ENCODE peak calls at places on chromosomes 12 and 14, in four cellular contexts. Q is iPS-NIHi11, E is GM04503, K is H7. A is an unnamed sample.

GRCh38 chr14:62743118-62743517 is 302.1 kb downstream of the KCNH5 start:
- DNase-seq in K (no peak), Q (no peak), E (no peak), A (no peak)

GRCh38 chr14:103422981-103423600 is 37.9 kb downstream of the MARK3 start:
- DNase-seq in K (no peak), Q (no peak), E (no peak), A (no peak)

GRCh38 chr14:84857571-84857970 is 672.4 kb upstream of the FLRT2 start:
- DNase-seq in Q (no peak), E (no peak), K (no peak), A (no peak)

GRCh38 chr12:29634057-29634456 is 136.6 kb upstream of the OVCH1 start:
- DNase-seq in E (no peak), Q (no peak), K (no peak), A (no peak)

GRCh38 chr14:51574009-51574408 is 77.7 kb upstream of the FRMD6 start:
- DNase-seq in K (no peak), Q (no peak), E (no peak), A (no peak)

GRCh38 chr12:62720661-62721330 is 214.2 kb downstream of the PPM1H start:
- DNase-seq in E (no peak), Q (no peak), K (no peak), A (no peak)

GRCh38 chr12:57524814-57525614 is 2.4 kb downstream of the MBD6 start:
- DNase-seq in E (no peak), K (no peak), Q (no peak), A (no peak)

GRCh38 chr12:12467701-12468218 is 94.9 kb downstream of the DUSP16 start:
- DNase-seq in K (no peak), Q (no peak), E (no peak), A (no peak)

GRCh38 chr12:31204995-31205582 is 120.9 kb downstream of the SINHCAF start:
- DNase-seq in Q (no peak), E (no peak), K (no peak), A (no peak)

GRCh38 chr14:55123101-55123500 is 6.0 kb upstream of the LGALS3 start:
- DNase-seq in Q (no peak), K (no peak), E (peak), A (peak)

GRCh38 chr12:66539451-66539850 is 139.4 kb downstream of the GRIP1 start:
- DNase-seq in K (no peak), Q (no peak), E (no peak), A (no peak)

GRCh38 chr14:90447720-90448497 is 51.1 kb downstream of the CALM1 start:
- DNase-seq in E (no peak), Q (no peak), K (no peak), A (no peak)

GRCh38 chr12:52543985-52544888 is 8.7 kb downstream of the KRT71 start:
- DNase-seq in E (no peak), K (peak), Q (peak), A (no peak)

GRCh38 chr14:68787235-68787727 is 5.6 kb downstream of the ZFP36L1 start:
- DNase-seq in K (peak), Q (no peak), E (no peak), A (no peak)

GRCh38 chr12:109772622-109773321 is 59.1 kb downstream of the FAM222A start:
- DNase-seq in K (peak), E (no peak), Q (no peak), A (no peak)

GRCh38 chr12:93094988-93095737 is 166.1 kb upstream of the EEA1 start:
- DNase-seq in E (no peak), Q (no peak), K (no peak), A (no peak)

GRCh38 chr14:32709072-32709471 is 229.6 kb upstream of the NPAS3 start:
- DNase-seq in Q (peak), E (peak), K (no peak), A (no peak)

GRCh38 chr14:55107766-55108554 is 21.1 kb upstream of the LGALS3 start:
- DNase-seq in K (peak), Q (peak), E (peak), A (peak)

GRCh38 chr14:60695327-60695726 is 28.8 kb downstream of the SIX4 start:
- DNase-seq in K (no peak), Q (no peak), E (no peak), A (no peak)

GRCh38 chr14:55313480-55313879 is 42.3 kb downstream of the FBXO34 start:
- DNase-seq in Q (no peak), K (no peak), E (no peak), A (no peak)

GRCh38 chr12:2540535-2540941 is 254.2 kb upstream of the FKBP4 start:
- DNase-seq in Q (no peak), K (no peak), E (no peak), A (no peak)

GRCh38 chr12:31958601-31959000 is 614 bp upstream of the RESF1 start:
- DNase-seq in Q (no peak), K (peak), E (no peak), A (no peak)

GRCh38 chr14:89775161-89775560 is 179.4 kb downstream of the EFCAB11 start:
- DNase-seq in E (no peak), Q (no peak), K (no peak), A (no peak)